ENCODE peak calls at places on chromosomes 16 and 17, in four cellular contexts. T, R, M and G are unnamed samples.
A peak's percentile ranks its signal among the peaks of the same experiment; 100 is the strongest.

GRCh38 chr16:918068-918467 is 52.7 kb downstream of the LMF1 start:
- DNase-seq in T (no peak), R (no peak), M (no peak), G (no peak)

GRCh38 chr17:21679256-21680146 is 12.8 kb upstream of the KCNJ18 start:
- DNase-seq in T (no peak), R (no peak), M (no peak), G (no peak)

GRCh38 chr17:2337811-2338657 is 733 bp downstream of the SGSM2 start:
- DNase-seq in T (no peak), R (peak; percentile 43), M (peak; percentile 46), G (peak; percentile 73)

GRCh38 chr17:81250286-81251090 is 11.4 kb downstream of the NDUFAF8 start:
- DNase-seq in T (no peak), R (no peak), M (no peak), G (no peak)

GRCh38 chr17:74201250-74201649 is 2.2 kb upstream of the RPL38 start:
- DNase-seq in T (no peak), R (peak; percentile 50), M (no peak), G (no peak)

GRCh38 chr17:57441270-57441600 is 184.9 kb downstream of the MSI2 start:
- DNase-seq in T (no peak), R (no peak), M (no peak), G (no peak)

GRCh38 chr17:52202572-52202876 is 44.0 kb upstream of the CA10 start:
- DNase-seq in T (no peak), R (no peak), M (no peak), G (no peak)

GRCh38 chr17:45223541-45224528 is 2.1 kb downstream of the FMNL1 start:
- DNase-seq in T (no peak), R (no peak), M (no peak), G (no peak)

GRCh38 chr17:59004338-59005111 is 102.2 kb downstream of the TRIM37 start:
- DNase-seq in T (peak; percentile 48), R (peak; percentile 78), M (peak; percentile 58), G (peak; percentile 74)

GRCh38 chr17:75032896-75033294 is 13.9 kb downstream of the ATP5PD start:
- DNase-seq in T (no peak), R (peak; percentile 37), M (no peak), G (peak; percentile 49)

GRCh38 chr17:16027708-16028584 is 28.3 kb downstream of the TTC19 start:
- DNase-seq in T (peak; percentile 19), R (peak; percentile 67), M (peak; percentile 48), G (peak; percentile 87)

GRCh38 chr17:82419471-82419995 is 1.1 kb upstream of the OGFOD3 start:
- DNase-seq in T (no peak), R (peak; percentile 23), M (no peak), G (no peak)

GRCh38 chr17:17613708-17614114 is 22.2 kb upstream of the PEMT start:
- DNase-seq in T (no peak), R (peak; percentile 65), M (peak; percentile 63), G (peak; percentile 73)

GRCh38 chr17:11330871-11331270 is 89.9 kb downstream of the SHISA6 start:
- DNase-seq in T (no peak), R (no peak), M (no peak), G (no peak)

GRCh38 chr17:75748706-75749105 is 16.3 kb downstream of the GALK1 start:
- DNase-seq in T (no peak), R (no peak), M (no peak), G (no peak)

GRCh38 chr17:60720763-60721531 is 43.3 kb downstream of the BCAS3 start:
- DNase-seq in T (peak; percentile 24), R (peak; percentile 72), M (peak; percentile 64), G (peak; percentile 68)

GRCh38 chr17:9475259-9475658 is 100.4 kb downstream of the STX8 start:
- DNase-seq in T (no peak), R (no peak), M (no peak), G (no peak)

GRCh38 chr16:20904507-20905079 is 4.0 kb downstream of the LYRM1 start:
- DNase-seq in T (peak; percentile 49), R (no peak), M (peak; percentile 40), G (peak; percentile 97)

GRCh38 chr17:50081757-50082156 is 13.4 kb upstream of the PDK2 start:
- DNase-seq in T (no peak), R (no peak), M (no peak), G (no peak)

GRCh38 chr17:69342896-69343644 is 16.1 kb upstream of the ABCA5 start:
- DNase-seq in T (no peak), R (no peak), M (no peak), G (no peak)

GRCh38 chr17:4167786-4168185 is 24.8 kb downstream of the CYB5D2 start:
- DNase-seq in T (no peak), R (no peak), M (no peak), G (no peak)

GRCh38 chr16:12679660-12680272 is 123.9 kb downstream of the CPPED1 start:
- DNase-seq in T (no peak), R (no peak), M (no peak), G (no peak)

GRCh38 chr16:75322706-75323105 is 71.3 kb upstream of the BCAR1 start:
- DNase-seq in T (no peak), R (no peak), M (no peak), G (peak; percentile 57)

GRCh38 chr16:12340151-12340733 is 363.7 kb downstream of the SNX29 start:
- DNase-seq in T (no peak), R (peak; percentile 50), M (peak; percentile 74), G (peak; percentile 47)

GRCh38 chr17:72387969-72388368 is 267.1 kb downstream of the SOX9 start:
- DNase-seq in T (no peak), R (no peak), M (no peak), G (no peak)

GRCh38 chr17:1908699-1909309 is 79.0 kb downstream of the RPA1 start:
- DNase-seq in T (no peak), R (peak; percentile 68), M (peak; percentile 72), G (peak; percentile 64)

GRCh38 chr17:19250421-19251141 is 13.4 kb downstream of the EPN2 start:
- DNase-seq in T (no peak), R (no peak), M (no peak), G (no peak)

GRCh38 chr16:11696266-11697012 is 28.2 kb downstream of the SNN start:
- DNase-seq in T (no peak), R (no peak), M (no peak), G (no peak)

GRCh38 chr16:35140293-35140986 is 1681.0 kb downstream of the TP53TG3F start:
- DNase-seq in T (no peak), R (no peak), M (no peak), G (no peak)

DNA sequence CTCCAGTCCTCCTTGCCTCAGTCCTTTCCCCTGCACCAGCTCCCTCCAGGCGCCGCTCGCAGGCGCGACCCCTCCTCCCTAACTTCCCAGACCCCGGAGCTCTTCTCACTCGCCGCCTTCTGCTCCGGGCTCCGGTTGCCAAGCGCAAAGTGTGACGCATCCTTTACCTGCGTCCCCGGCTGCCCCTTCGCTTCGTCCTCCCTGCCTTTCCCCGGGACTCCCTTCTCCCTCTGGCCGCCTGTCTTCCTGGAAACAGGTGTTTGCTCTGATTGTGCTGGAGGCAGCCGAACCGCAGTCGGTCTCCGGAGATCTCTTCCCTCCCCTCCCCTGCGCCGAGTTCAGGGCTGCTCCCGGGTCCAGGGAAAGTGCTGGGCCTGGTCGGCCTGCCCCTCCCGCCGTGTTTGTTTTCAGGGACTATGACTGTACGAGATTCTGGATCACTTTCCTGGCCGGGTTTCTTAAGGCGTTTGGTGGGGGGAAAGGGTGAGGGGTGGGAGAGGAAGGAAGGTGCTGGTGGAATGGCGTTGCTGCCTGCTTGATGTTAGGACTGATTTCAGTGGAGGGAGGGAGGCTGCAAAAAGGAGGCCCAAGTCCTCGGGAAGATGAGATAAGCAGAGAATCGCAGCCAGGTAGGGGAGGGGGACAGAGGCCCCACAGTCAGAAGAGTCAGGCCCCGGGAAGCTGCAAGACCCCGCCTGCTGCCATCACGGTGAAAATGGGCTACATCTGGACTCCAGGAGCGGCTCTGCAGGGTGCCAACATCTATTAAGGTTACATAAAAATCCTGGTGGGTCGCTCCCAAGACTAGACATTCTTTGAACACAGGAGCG is 893 bp downstream of the ARHGAP44 start:
- DNase-seq in T (no peak), R (no peak), M (no peak), G (no peak)
- TF ChIP-seq POLR2AphosphoS5 in T (no peak), R (no peak), M (no peak), G (no peak)

GRCh38 chr16:89195521-89196171 is 4.7 kb downstream of the SLC22A31 start:
- DNase-seq in T (no peak), R (no peak), M (no peak), G (no peak)
- H3K9ac ChIP-seq in T (no peak overlapping the region), R (no peak overlapping the region), M (no peak overlapping the region), G (no peak overlapping the region)

GRCh38 chr16:84016477-84016876 is 26.1 kb downstream of the SLC38A8 start:
- DNase-seq in T (no peak), R (no peak), M (no peak), G (no peak)

GRCh38 chr16:84015399-84015798 is 27.2 kb downstream of the SLC38A8 start:
- DNase-seq in T (no peak), R (no peak), M (no peak), G (no peak)

GRCh38 chr16:84014570-84015327 is 27.8 kb downstream of the SLC38A8 start:
- DNase-seq in T (no peak), R (no peak), M (no peak), G (no peak)

GRCh38 chr16:84009282-84009681 is 33.3 kb downstream of the SLC38A8 start:
- DNase-seq in T (no peak), R (no peak), M (no peak), G (no peak)

GRCh38 chr16:84013787-84014569 is 28.6 kb downstream of the SLC38A8 start:
- DNase-seq in T (peak; percentile 42), R (peak; percentile 99), M (peak; percentile 94), G (peak; percentile 47)
- TF ChIP-seq MYC in T (no peak), R (no peak), M (peak; percentile 26), G (no peak)

GRCh38 chr17:79664925-79665738 is 54.3 kb upstream of the RBFOX3 start:
- DNase-seq in T (no peak), R (no peak), M (no peak), G (peak; percentile 48)
- TF ChIP-seq POLR2AphosphoS5 in T (no peak), R (no peak), M (no peak), G (no peak)

GRCh38 chr16:8627456-8627855 is 6.0 kb downstream of the METTL22 start:
- DNase-seq in T (no peak), R (no peak), M (no peak), G (no peak)
- H3K9ac ChIP-seq in T (no peak overlapping the region), R (no peak overlapping the region), M (no peak overlapping the region), G (no peak overlapping the region)

DNA sequence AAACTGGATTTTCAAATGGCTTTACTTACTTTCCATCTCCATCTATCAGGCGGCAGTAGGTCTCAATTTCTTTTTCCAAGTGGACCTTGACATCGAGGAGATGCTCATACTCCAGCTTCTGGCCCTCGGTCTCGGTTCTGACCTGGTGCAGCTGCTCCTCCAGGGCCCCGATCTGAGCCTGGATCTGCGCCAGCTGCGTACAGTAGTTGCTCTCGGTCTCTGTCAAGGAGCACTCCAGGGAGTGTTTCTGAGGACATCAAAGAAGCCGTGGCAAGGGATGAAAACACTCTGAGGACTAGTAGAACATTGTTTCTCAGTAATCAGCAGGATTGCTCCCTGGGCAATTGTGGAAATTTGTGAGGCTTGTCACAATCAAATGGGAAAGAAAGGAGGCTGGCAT is 6.0 kb downstream of the KRT28 start:
- DNase-seq in T (no peak), R (no peak), M (no peak), G (no peak)
- TF ChIP-seq MYC in T (no peak), R (no peak), M (no peak), G (no peak)